ENCODE peak calls at places on chromosomes 1 and 21, in four cellular contexts. B is adrenal gland, I is GM12865, P is HCT116. D is an unnamed sample.

GRCh38 chr1:214551436-214552173 is at the start of gene PTPN14:
- DNase-seq in B (peak), I (no peak), P (peak), D (peak)

GRCh38 chr21:46667735-46668380 is 32.4 kb downstream of the PRMT2 start:
- DNase-seq in B (no peak), I (peak), P (no peak), D (peak)

GRCh38 chr1:173052681-173053196 is 2.0 kb upstream of the TNFSF18 start:
- DNase-seq in B (no peak), I (no peak), P (peak), D (no peak)

GRCh38 chr1:155198547-155198906 is 9.2 kb downstream of the THBS3 start:
- DNase-seq in B (no peak), I (no peak), P (no peak), D (no peak)

GRCh38 chr1:226181996-226182714 is 4.4 kb downstream of the ACBD3 start:
- DNase-seq in B (peak), I (peak), P (peak), D (no peak)

GRCh38 chr1:117150316-117150715 is 28.8 kb upstream of the TRIM45 start:
- DNase-seq in B (no peak), I (no peak), P (no peak), D (no peak)

GRCh38 chr1:231248778-231249177 is 7.8 kb downstream of the GNPAT start:
- DNase-seq in B (no peak), I (no peak), P (no peak), D (no peak)

GRCh38 chr1:204232530-204232929 is 18.7 kb upstream of the GOLT1A start:
- DNase-seq in B (no peak), I (no peak), P (no peak), D (no peak)

GRCh38 chr1:87176514-87176913 is 152.2 kb upstream of the LMO4 start:
- DNase-seq in B (no peak), I (no peak), P (no peak), D (no peak)

GRCh38 chr1:24279590-24280232 is 39.4 kb upstream of the GRHL3 start:
- DNase-seq in B (no peak), I (no peak), P (no peak), D (no peak)

GRCh38 chr1:89833183-89834077 is 12.6 kb downstream of the LRRC8D start:
- DNase-seq in B (peak), I (no peak), P (no peak), D (no peak)

GRCh38 chr1:116256875-116257823 is 115.9 kb upstream of the ATP1A1 start:
- DNase-seq in B (no peak), I (peak), P (no peak), D (peak)

GRCh38 chr1:76035053-76035452 is 39.5 kb upstream of the ST6GALNAC3 start:
- DNase-seq in B (no peak), I (no peak), P (no peak), D (no peak)

GRCh38 chr1:28370220-28371010 is 875 bp downstream of the PHACTR4 start:
- DNase-seq in B (no peak), I (peak), P (no peak), D (peak)

GRCh38 chr1:100036718-100037664 is 67.2 kb downstream of the SLC35A3 start:
- DNase-seq in B (no peak), I (peak), P (no peak), D (no peak)

GRCh38 chr21:45971487-45972352 is 9.8 kb upstream of the COL6A1 start:
- DNase-seq in B (no peak), I (no peak), P (no peak), D (no peak)

GRCh38 chr1:65039066-65039465 is 72.7 kb upstream of the JAK1 start:
- DNase-seq in B (no peak), I (no peak), P (no peak), D (no peak)

GRCh38 chr1:205950280-205950679 is 7.0 kb upstream of the SLC26A9 start:
- DNase-seq in B (no peak), I (no peak), P (no peak), D (no peak)

GRCh38 chr21:25942145-25942544 is 207.4 kb downstream of the GABPA start:
- DNase-seq in B (no peak), I (no peak), P (no peak), D (no peak)

GRCh38 chr1:154716012-154716411 is 108.0 kb upstream of the ADAR start:
- DNase-seq in B (no peak), I (no peak), P (no peak), D (peak)

GRCh38 chr1:219965950-219966349 is 37.6 kb upstream of the SLC30A10 start:
- DNase-seq in B (no peak), I (no peak), P (no peak), D (no peak)

GRCh38 chr1:111275079-111275478 is 15.6 kb upstream of the CHIA start:
- DNase-seq in B (no peak), I (peak), P (no peak), D (peak)

GRCh38 chr1:10674700-10675598 is 121.5 kb downstream of the CASZ1 start:
- DNase-seq in B (no peak), I (no peak), P (no peak), D (no peak)

GRCh38 chr1:209106237-209106741 is 477.2 kb upstream of the CAMK1G start:
- DNase-seq in B (no peak), I (no peak), P (no peak), D (no peak)

DNA sequence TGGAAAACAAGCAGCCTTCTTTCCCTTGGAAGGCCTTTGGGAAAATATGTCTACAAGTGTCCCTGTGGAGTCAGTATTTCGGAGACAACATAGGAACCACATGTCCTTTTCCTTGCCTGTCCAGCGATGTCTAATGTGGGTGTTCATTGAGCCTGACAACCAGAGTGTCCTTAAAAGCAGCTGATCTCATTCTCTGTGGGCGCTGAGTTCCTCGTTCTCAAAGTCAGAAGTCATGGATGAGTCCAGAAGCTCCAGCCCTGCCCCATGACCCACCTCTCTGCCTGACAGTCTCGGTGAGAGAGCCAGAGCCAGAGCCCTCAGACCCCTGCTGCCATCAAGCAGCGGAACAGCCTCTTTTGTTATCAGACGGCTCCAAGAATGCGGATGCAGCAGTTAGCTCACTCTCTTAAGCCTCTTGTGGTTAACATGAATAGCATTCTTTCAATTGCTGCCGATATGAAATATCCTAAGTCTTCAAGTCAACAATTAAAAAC is 329.2 kb downstream of the TGFB2 start:
- DNase-seq in B (peak), I (no peak), P (peak), D (no peak)
- TF ChIP-seq CTCF in B (no peak), I (no peak), P (no peak), D (no peak)

GRCh38 chr1:246063013-246063616 is 444.0 kb downstream of the SMYD3 start:
- DNase-seq in B (no peak), I (no peak), P (no peak), D (no peak)
- TF ChIP-seq CTCF in B (no peak), I (no peak), P (no peak), D (no peak)

DNA sequence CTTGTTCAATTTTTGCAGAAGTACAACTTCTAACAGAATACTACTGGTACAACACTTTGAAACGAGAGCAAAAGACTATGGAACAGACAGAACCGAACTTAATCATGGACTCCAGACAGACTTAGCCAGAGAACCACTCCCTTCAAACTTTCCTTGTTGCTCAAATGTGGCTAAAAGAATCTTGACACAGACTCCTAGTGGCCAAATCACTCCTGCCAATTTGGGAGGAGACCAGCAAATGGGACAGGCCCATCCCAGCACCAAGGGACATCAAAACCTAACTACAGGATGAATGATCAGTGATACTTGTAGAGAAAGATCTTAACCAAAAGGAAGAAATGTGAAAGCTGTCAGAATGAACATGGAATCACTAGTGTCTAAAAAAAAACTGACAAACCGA is 154.0 kb downstream of the MATN1 start:
- DNase-seq in B (no peak), I (no peak), P (peak), D (no peak)
- TF ChIP-seq CTCF in B (no peak), I (no peak), P (no peak), D (no peak)

GRCh38 chr1:13764933-13765332 is 64.9 kb downstream of the PRDM2 start:
- DNase-seq in B (no peak), I (peak), P (no peak), D (peak)
- TF ChIP-seq CTCF in B (no peak), I (no peak), P (peak), D (no peak)

GRCh38 chr21:41966872-41967621 is 13.2 kb upstream of the C2CD2 start:
- DNase-seq in B (no peak), I (no peak), P (no peak), D (no peak)

GRCh38 chr21:41966341-41966833 is 12.6 kb upstream of the C2CD2 start:
- DNase-seq in B (no peak), I (no peak), P (no peak), D (no peak)

GRCh38 chr21:41964171-41964570 is 10.4 kb upstream of the C2CD2 start:
- DNase-seq in B (no peak), I (no peak), P (no peak), D (no peak)

GRCh38 chr21:41965447-41966340 is 11.9 kb upstream of the C2CD2 start:
- DNase-seq in B (no peak), I (no peak), P (no peak), D (no peak)

GRCh38 chr21:41965045-41965444 is 11.2 kb upstream of the C2CD2 start:
- DNase-seq in B (no peak), I (no peak), P (no peak), D (no peak)
- TF ChIP-seq CTCF in B (no peak), I (no peak), P (no peak), D (no peak)

GRCh38 chr21:31987696-31988095 is 114.9 kb downstream of the HUNK start:
- DNase-seq in B (no peak), I (no peak), P (no peak), D (no peak)

GRCh38 chr21:31985398-31985797 is 112.6 kb downstream of the HUNK start:
- DNase-seq in B (no peak), I (no peak), P (no peak), D (no peak)

GRCh38 chr21:31991356-31992331 is 118.8 kb downstream of the HUNK start:
- DNase-seq in B (no peak), I (no peak), P (no peak), D (no peak)

GRCh38 chr21:31986035-31986856 is 113.4 kb downstream of the HUNK start:
- DNase-seq in B (no peak), I (no peak), P (no peak), D (no peak)

DNA sequence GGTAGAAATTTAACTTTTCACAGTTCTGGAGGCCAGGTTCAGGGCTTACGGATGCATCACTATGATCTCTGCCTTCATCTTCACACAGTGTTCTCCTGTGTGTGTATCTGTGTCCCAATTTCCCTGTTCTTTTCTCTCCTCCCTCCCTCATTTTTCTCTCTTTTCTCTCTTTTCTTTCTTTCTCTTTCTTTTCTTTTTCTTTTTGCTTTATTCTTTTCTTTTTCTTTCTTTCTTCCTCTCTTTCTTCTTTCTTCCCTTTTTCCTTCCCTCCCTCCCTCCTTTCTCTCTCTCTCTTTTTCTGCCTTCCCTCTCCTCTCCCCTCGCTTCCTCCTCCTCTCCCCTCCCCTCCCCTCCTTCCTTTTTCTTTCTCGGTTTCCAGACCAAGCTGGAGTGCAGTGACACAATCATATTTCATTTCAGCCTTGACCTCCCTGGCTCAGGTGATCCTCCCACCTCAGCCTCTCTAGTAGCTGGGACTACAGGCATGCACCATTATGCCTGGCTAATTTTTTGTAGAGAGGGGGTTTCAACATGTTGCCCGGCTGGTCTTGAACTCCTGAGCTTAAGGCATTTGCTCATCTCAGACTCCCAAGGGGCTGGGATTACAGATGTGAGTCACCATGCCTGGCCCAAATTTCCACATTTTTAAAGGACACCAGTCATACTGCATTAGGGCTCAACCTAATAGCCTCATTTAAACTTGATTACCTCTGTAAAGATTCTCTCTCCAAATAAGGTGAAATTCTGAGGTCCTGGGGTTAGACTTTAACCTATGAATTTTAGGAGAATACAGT is 115.9 kb downstream of the HUNK start:
- DNase-seq in B (no peak), I (no peak), P (no peak), D (no peak)
- TF ChIP-seq CTCF in B (no peak), I (no peak), P (no peak), D (no peak)

DNA sequence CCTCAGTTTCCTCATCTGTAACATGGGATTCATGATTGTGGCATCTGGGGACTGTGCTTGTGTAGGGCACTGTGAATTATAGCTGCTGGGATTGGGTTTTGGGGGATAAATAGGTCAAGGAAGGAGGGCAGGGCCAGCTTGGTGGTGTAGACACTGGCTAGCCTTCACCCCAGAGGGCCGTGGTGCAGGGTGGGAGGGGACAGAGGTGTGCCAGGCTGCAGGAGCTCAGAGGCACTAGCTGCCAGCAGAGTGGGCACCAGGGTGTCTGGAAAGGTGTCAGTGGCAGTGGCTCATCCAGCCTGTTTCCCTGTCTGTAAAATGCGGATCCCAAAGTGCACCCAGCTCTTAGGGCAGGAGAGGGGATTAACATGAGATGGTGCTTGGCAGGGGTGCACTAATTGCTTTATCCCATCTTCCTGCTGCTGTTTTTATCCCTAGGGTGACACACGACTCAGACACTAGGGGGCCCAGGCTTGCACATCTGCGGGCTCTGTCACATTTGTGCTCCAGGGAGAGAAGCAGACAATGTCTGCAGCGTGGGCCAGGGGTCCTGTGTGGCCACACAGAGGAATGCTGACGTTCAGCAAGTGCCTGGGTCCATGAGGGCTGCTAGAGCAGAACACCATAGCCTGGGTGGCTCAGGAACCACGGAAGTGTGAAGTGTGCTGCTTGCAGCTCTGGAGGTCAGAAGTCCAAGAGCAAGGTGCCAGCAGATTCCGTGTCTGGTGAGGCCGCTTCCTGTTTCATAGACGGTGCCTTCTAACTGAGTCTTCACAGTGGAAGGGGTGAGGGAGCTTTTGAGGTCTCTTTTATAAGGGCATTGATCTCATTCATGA is 19.3 kb downstream of the OBSCN start:
- DNase-seq in B (no peak), I (no peak), P (no peak), D (no peak)
- TF ChIP-seq CTCF in B (no peak), I (peak), P (no peak), D (no peak)

DNA sequence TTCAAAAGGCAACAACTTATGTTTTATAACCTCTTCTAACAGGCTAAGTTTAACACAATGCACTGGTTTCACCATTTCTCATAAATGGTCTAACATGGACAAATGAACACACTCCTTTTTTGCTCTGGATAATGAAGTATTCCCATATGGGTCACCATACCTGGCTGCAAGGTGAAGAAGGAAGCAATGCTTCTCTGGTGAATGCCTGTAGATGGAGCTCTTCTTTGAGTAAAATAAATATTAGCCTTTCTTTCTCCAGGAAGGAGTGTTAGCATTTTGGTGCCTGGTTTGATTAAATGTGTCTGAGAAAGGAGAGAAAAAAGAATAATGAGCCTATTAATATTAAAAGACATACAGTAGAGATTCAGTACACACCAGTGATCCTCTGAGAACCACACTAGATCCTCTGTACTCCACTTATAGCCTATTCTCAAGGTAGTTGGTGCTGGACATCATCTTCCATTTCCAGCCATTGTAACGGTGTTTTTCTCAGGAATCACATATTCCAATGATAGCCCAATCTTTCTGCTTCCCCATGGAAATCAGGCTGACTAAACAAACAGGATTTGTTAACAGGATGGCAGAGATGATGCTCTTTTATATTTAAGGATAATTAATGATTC is 17.6 kb downstream of the MTFR1L start:
- DNase-seq in B (no peak), I (no peak), P (no peak), D (no peak)
- TF ChIP-seq CTCF in B (peak), I (peak), P (peak), D (peak)